ENCODE peak calls at places on chromosome 5, in four cellular contexts. A is A549, B is K562, F is HepG2. H is an unnamed sample.
A peak's percentile ranks its signal among the peaks of the same experiment; 100 is the strongest.

GRCh38 chr5:154892370-154892771 is 33.9 kb downstream of the CNOT8 start:
- DNase-seq in A (no peak), B (no peak), F (no peak), H (no peak)

GRCh38 chr5:181246276-181247050 is 2.8 kb upstream of the RACK1 start:
- DNase-seq in A (peak; percentile 88), B (peak; percentile 95), F (peak; percentile 74), H (peak; percentile 78)

GRCh38 chr5:179773686-179774040 is 20.1 kb upstream of the LTC4S start:
- DNase-seq in A (no peak), B (no peak), F (no peak), H (no peak)

GRCh38 chr5:94908889-94909480 is 290.5 kb downstream of the SLF1 start:
- DNase-seq in A (peak; percentile 42), B (peak; percentile 38), F (peak; percentile 25), H (peak; percentile 37)

GRCh38 chr5:8585230-8586018 is 716.5 kb downstream of the MTRR start:
- DNase-seq in A (no peak), B (no peak), F (no peak), H (no peak)

GRCh38 chr5:163460562-163461176 is at the start of gene HMMR:
- DNase-seq in A (peak; percentile 53), B (peak; percentile 51), F (peak; percentile 13), H (peak; percentile 23)

GRCh38 chr5:180689071-180689694 is 39.8 kb upstream of the FLT4 start:
- DNase-seq in A (no peak), B (no peak), F (no peak), H (no peak)

GRCh38 chr5:124655943-124656459 is 90.4 kb downstream of the ZNF608 start:
- DNase-seq in A (peak; percentile 91), B (peak; percentile 90), F (peak; percentile 97), H (peak; percentile 94)

GRCh38 chr5:13944564-13945195 is at the start of gene DNAH5:
- DNase-seq in A (no peak), B (no peak), F (no peak), H (peak; percentile 71)

GRCh38 chr5:180690562-180690961 is 41.2 kb upstream of the FLT4 start:
- DNase-seq in A (no peak), B (no peak), F (no peak), H (no peak)

GRCh38 chr5:127565586-127566270 is 48.3 kb downstream of the PRRC1 start:
- DNase-seq in A (no peak), B (no peak), F (no peak), H (no peak)

GRCh38 chr5:44875661-44876250 is 67.0 kb downstream of the MRPS30 start:
- DNase-seq in A (peak; percentile 78), B (no peak), F (peak; percentile 51), H (peak; percentile 52)

GRCh38 chr5:52139888-52140580 is 647.7 kb upstream of the ITGA1 start:
- DNase-seq in A (no peak), B (no peak), F (no peak), H (no peak)

GRCh38 chr5:128349044-128349629 is 188.9 kb downstream of the FBN2 start:
- DNase-seq in A (peak; percentile 51), B (peak; percentile 1), F (no peak), H (peak; percentile 10)

GRCh38 chr5:76978869-76979268 is 26.0 kb downstream of the CRHBP start:
- DNase-seq in A (no peak), B (no peak), F (no peak), H (no peak)

GRCh38 chr5:65623482-65623881 is 651 bp downstream of the TRIM23 start:
- DNase-seq in A (no peak), B (peak; percentile 23), F (no peak), H (no peak)

GRCh38 chr5:180104131-180104530 is 32.6 kb upstream of the RNF130 start:
- DNase-seq in A (no peak), B (no peak), F (no peak), H (no peak)

GRCh38 chr5:17118631-17119030 is 98.8 kb upstream of the BASP1 start:
- DNase-seq in A (peak; percentile 92), B (peak; percentile 67), F (peak; percentile 16), H (peak; percentile 99)

GRCh38 chr5:95393279-95393678 is 2.1 kb downstream of the FAM81B start:
- DNase-seq in A (no peak), B (no peak), F (no peak), H (no peak)

GRCh38 chr5:127447822-127448221 is 69.6 kb upstream of the PRRC1 start:
- DNase-seq in A (no peak), B (no peak), F (no peak), H (peak; percentile 74)

GRCh38 chr5:124996023-124996763 is 249.8 kb upstream of the ZNF608 start:
- DNase-seq in A (peak; percentile 15), B (no peak), F (no peak), H (peak; percentile 47)

GRCh38 chr5:21931076-21931475 is 922.1 kb downstream of the CDH12 start:
- DNase-seq in A (no peak), B (no peak), F (no peak), H (no peak)

GRCh38 chr5:175124821-175125220 is 319.2 kb downstream of the DRD1 start:
- DNase-seq in A (no peak), B (no peak), F (no peak), H (no peak)

GRCh38 chr5:111703662-111704061 is 53.3 kb downstream of the NREP start:
- DNase-seq in A (no peak), B (no peak), F (no peak), H (no peak)

GRCh38 chr5:144203750-144204596 is 33.3 kb downstream of the KCTD16 start:
- DNase-seq in A (peak; percentile 79), B (peak; percentile 67), F (peak; percentile 42), H (peak; percentile 82)

DNA sequence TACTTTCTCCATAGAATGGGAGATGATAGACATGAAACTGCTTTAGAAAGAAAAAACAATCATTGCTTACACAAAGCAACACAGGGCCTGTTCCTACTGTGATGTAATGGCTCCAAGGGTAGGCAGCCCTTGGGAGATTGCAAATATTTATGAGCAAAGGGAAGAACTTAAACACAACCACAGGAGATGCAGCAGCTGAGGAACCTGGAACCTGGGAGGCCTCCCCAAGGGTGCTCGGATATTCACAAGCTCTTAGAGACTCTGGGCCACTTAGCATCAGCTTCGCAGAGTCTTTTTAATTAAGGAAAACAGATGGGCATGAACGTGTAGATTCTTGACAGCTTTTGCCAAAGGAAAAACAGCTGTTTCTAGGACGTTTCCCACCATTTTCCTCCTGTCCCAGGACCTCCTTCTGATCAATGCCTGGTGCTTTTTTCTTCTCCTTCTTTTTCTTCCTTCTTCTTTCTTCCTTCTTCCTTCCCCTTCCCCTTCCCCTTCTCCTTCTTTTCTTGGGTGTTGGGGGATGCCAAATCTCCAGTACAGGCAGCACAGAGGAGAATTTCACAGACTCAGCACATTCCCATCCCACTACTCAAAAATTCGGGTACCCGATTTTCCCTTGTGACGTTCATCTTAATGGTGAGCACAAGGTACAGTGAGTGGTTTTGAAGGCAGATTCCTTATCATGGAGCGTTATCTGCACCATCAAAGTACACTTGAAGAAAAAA is 28.1 kb upstream of the TCF7 start:
- DNase-seq in A (no peak), B (no peak), F (no peak), H (no peak)
- TF ChIP-seq MAZ in A (no peak), B (no peak), F (no peak), H (no peak)

GRCh38 chr5:978051-978450 is 30.6 kb upstream of the NKD2 start:
- DNase-seq in A (no peak), B (no peak), F (no peak), H (no peak)
- TF ChIP-seq MAZ in A (no peak), B (no peak), F (no peak), H (no peak)

GRCh38 chr5:170720984-170721383 is 62.5 kb upstream of the GABRP start:
- DNase-seq in A (no peak), B (no peak), F (no peak), H (no peak)

GRCh38 chr5:170721681-170722080 is 61.8 kb upstream of the GABRP start:
- DNase-seq in A (no peak), B (no peak), F (no peak), H (no peak)

GRCh38 chr5:170722316-170722715 is 61.2 kb upstream of the GABRP start:
- DNase-seq in A (no peak), B (no peak), F (no peak), H (no peak)

GRCh38 chr5:170720179-170720578 is 63.3 kb upstream of the GABRP start:
- DNase-seq in A (no peak), B (no peak), F (no peak), H (no peak)

DNA sequence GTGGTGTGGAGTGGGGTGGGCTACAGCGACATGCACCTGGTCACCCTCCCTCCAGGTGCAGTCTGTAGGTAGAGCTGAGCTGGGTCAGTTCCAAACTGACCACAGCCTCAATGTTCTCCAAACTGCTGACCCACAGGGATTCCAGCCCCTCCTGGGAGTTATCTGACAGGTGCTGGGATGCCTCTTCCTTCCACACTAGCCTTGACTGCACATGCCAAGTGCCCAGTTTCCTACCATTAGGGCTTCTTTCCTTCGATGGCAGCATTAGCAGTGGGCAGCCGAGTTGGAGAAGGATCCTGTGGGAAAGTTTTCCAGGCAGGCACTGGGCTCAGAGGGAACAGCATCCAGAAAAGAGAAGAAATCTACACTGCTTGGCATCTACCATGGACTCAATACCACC is 64.0 kb upstream of the GABRP start:
- DNase-seq in A (no peak), B (no peak), F (no peak), H (no peak)
- TF ChIP-seq MAZ in A (no peak), B (no peak), F (no peak), H (no peak)

GRCh38 chr5:158880514-158881001 is 219.2 kb downstream of the EBF1 start:
- DNase-seq in A (no peak), B (no peak), F (no peak), H (no peak)
- TF ChIP-seq MAZ in A (no peak), B (no peak), F (no peak), H (no peak)

H was measured in IMR-90.